ENCODE peak calls at places on chromosomes 3 and 15, in eight cellular contexts. I is ACHN; S is activated T-helper 9 cell treated with anti-CD3 and anti-CD28 coated beads, Interleukin-2, amount 50 U/mL, for 16 hours; R is endothelial cell; T is activated effector memory CD4-positive, alpha-beta T cell treated with Interleukin-2 at 50 U/mL for 16 hours; W is CD4-positive, alpha-beta T cell; B is fibroblast of the conjunctiva; M is SIG-M5. G is an unnamed sample.

GRCh38 chr15:85759391-85759790 is 35.3 kb downstream of the KLHL25 start:
- DNase-seq in W (no peak), M (no peak), T (no peak), S (no peak), I (no peak), R (no peak), B (no peak), G (no peak)

GRCh38 chr3:178480274-178480673 is 56.0 kb upstream of the KCNMB2 start:
- DNase-seq in W (no peak), R (no peak), M (no peak), S (no peak), B (no peak), T (no peak), I (no peak), G (no peak)

GRCh38 chr3:183202004-183202722 is 39.6 kb upstream of the LAMP3 start:
- DNase-seq in S (no peak), T (no peak), M (no peak), B (no peak), R (no peak), I (no peak), W (no peak), G (no peak)

GRCh38 chr3:28916713-28917499 is 364.0 kb upstream of the RBMS3 start:
- DNase-seq in M (no peak), T (no peak), B (peak), R (peak), S (no peak), W (no peak), I (peak), G (no peak)

GRCh38 chr3:16239776-16240175 is 25.0 kb downstream of the DPH3 start:
- DNase-seq in I (no peak), W (no peak), B (peak), M (no peak), R (no peak), S (no peak), T (no peak), G (no peak)

GRCh38 chr3:169245631-169246030 is 417.9 kb downstream of the MECOM start:
- DNase-seq in M (no peak), R (no peak), I (no peak), W (no peak), S (no peak), T (no peak), B (no peak), G (no peak)

GRCh38 chr15:57892181-57892580 is 173.3 kb downstream of the ALDH1A2 start:
- DNase-seq in S (no peak), T (no peak), I (no peak), M (no peak), B (no peak), R (no peak), W (no peak), G (no peak)

GRCh38 chr15:69542028-69542427 is 89.4 kb downstream of the RPLP1 start:
- DNase-seq in T (no peak), M (no peak), R (no peak), I (no peak), W (no peak), B (no peak), S (no peak), G (no peak)

GRCh38 chr3:104805508-104805907 is 561.2 kb upstream of the ALCAM start:
- DNase-seq in R (no peak), B (no peak), T (no peak), W (no peak), M (no peak), S (no peak), I (no peak), G (no peak)

GRCh38 chr3:114454592-114455251 is 160.9 kb downstream of the TIGIT start:
- DNase-seq in R (no peak), S (no peak), W (no peak), T (no peak), B (no peak), M (no peak), I (peak), G (peak)

GRCh38 chr15:49064281-49064653 is 18.0 kb upstream of the SECISBP2L start:
- DNase-seq in I (no peak), B (no peak), R (no peak), M (no peak), T (no peak), S (no peak), W (no peak), G (no peak)

GRCh38 chr3:120800625-120801024 is 58.1 kb downstream of the GTF2E1 start:
- DNase-seq in W (no peak), I (no peak), T (no peak), S (no peak), M (no peak), R (no peak), B (no peak), G (no peak)

GRCh38 chr15:31215490-31216209 is 111.0 kb upstream of the KLF13 start:
- DNase-seq in T (peak), B (no peak), W (peak), I (peak), S (peak), R (peak), M (no peak), G (peak)

GRCh38 chr3:18812316-18812715 is 336.0 kb upstream of the KCNH8 start:
- DNase-seq in T (no peak), I (peak), M (no peak), W (no peak), S (no peak), R (no peak), B (peak), G (no peak)

GRCh38 chr15:62977952-62978811 is 64.4 kb upstream of the TPM1 start:
- DNase-seq in S (no peak), W (no peak), T (no peak), M (no peak), I (no peak), R (no peak), B (no peak), G (no peak)

GRCh38 chr3:56422316-56422715 is 46.0 kb downstream of the ERC2 start:
- DNase-seq in R (no peak), I (no peak), S (no peak), W (no peak), M (no peak), B (no peak), T (no peak), G (no peak)

GRCh38 chr3:149784064-149784704 is 8.2 kb downstream of the ANKUB1 start:
- DNase-seq in S (no peak), M (no peak), W (no peak), I (peak), T (no peak), R (no peak), B (no peak), G (no peak)

GRCh38 chr3:49346797-49347251 is 7.0 kb upstream of the USP4 start:
- DNase-seq in M (no peak), R (no peak), W (no peak), B (no peak), T (no peak), I (peak), S (no peak), G (no peak)

GRCh38 chr3:23884481-23884880 is 32.3 kb downstream of the NKIRAS1 start:
- DNase-seq in W (no peak), R (no peak), M (no peak), S (no peak), T (no peak), I (peak), B (no peak), G (no peak)

GRCh38 chr15:71366522-71366921 is 251.3 kb downstream of the THSD4 start:
- DNase-seq in W (no peak), B (no peak), S (no peak), I (no peak), M (no peak), T (no peak), R (no peak), G (no peak)

GRCh38 chr3:187746479-187747335 is 1.4 kb upstream of the BCL6 start:
- DNase-seq in M (no peak), R (no peak), T (no peak), S (no peak), I (no peak), B (no peak), W (no peak), G (no peak)

GRCh38 chr15:72233759-72234158 is 2.8 kb upstream of the PKM start:
- DNase-seq in R (no peak), B (no peak), W (no peak), I (no peak), S (no peak), T (no peak), M (no peak), G (no peak)

GRCh38 chr3:167602041-167602440 is 51.7 kb downstream of the WDR49 start:
- DNase-seq in W (no peak), S (no peak), T (no peak), M (no peak), B (no peak), R (no peak), I (no peak), G (no peak)

GRCh38 chr3:134976948-134977347 is 181.9 kb downstream of the EPHB1 start:
- DNase-seq in S (no peak), B (no peak), R (no peak), M (no peak), I (no peak), W (no peak), T (no peak), G (no peak)

GRCh38 chr3:8464668-8465067 is 37.0 kb upstream of the LMCD1 start:
- DNase-seq in S (no peak), R (no peak), T (no peak), B (no peak), I (no peak), M (no peak), W (no peak), G (no peak)

GRCh38 chr3:17979248-17979647 is 236.8 kb upstream of the TBC1D5 start:
- DNase-seq in S (no peak), T (no peak), M (no peak), W (no peak), R (peak), I (no peak), B (no peak), G (no peak)

GRCh38 chr3:130728037-130728436 is 18.6 kb downstream of the PIK3R4 start:
- DNase-seq in B (no peak), I (no peak), R (no peak), T (no peak), S (no peak), M (no peak), W (no peak), G (no peak)

GRCh38 chr3:40975711-40976121 is 223.6 kb upstream of the CTNNB1 start:
- DNase-seq in M (no peak), B (no peak), W (no peak), T (no peak), S (no peak), I (no peak), R (peak), G (no peak)

GRCh38 chr3:73056365-73057150 is 4.9 kb upstream of the EBLN2 start:
- DNase-seq in M (no peak), S (no peak), B (peak), T (no peak), W (no peak), I (peak), R (no peak), G (no peak)

GRCh38 chr15:93831641-93832040 is 399.7 kb upstream of the MCTP2 start:
- DNase-seq in B (no peak), W (no peak), I (no peak), T (no peak), S (no peak), R (no peak), M (no peak), G (no peak)

GRCh38 chr3:97647441-97647840 is 117.1 kb upstream of the ARL6 start:
- DNase-seq in W (no peak), B (no peak), R (no peak), I (no peak), T (no peak), M (no peak), S (no peak), G (no peak)

GRCh38 chr3:152379415-152380042 is 110.8 kb downstream of the MBNL1 start:
- DNase-seq in S (no peak), M (no peak), R (no peak), B (no peak), T (no peak), I (peak), W (no peak), G (no peak)

G was measured in glutamatergic neuron.